ENCODE peak calls at places on chromosomes 6 and 20, in five cellular contexts. I, W, R, G and X are unnamed samples.

GRCh38 chr6:26195924-26196845 is 109.0 kb downstream of the HFE start:
- DNase-seq in I (peak), W (no peak), R (no peak), G (peak), X (peak)

GRCh38 chr6:129875610-129876515 is 14.7 kb upstream of the TMEM244 start:
- DNase-seq in I (no peak), W (no peak), R (no peak), G (peak), X (no peak)

GRCh38 chr6:32173051-32173727 is 2.7 kb downstream of the AGPAT1 start:
- DNase-seq in I (no peak), W (no peak), R (no peak), G (no peak), X (no peak)

GRCh38 chr6:28885149-28885738 is 38.5 kb downstream of the TRIM27 start:
- DNase-seq in I (no peak), W (no peak), R (no peak), G (no peak), X (no peak)

GRCh38 chr6:137866200-137866913 is 702 bp upstream of the TNFAIP3 start:
- DNase-seq in I (peak), W (peak), R (no peak), G (no peak), X (no peak)

GRCh38 chr6:145569140-145569539 is 166.2 kb downstream of the EPM2A start:
- DNase-seq in I (no peak), W (no peak), R (peak), G (peak), X (no peak)

GRCh38 chr6:40640591-40641293 is 53.6 kb upstream of the LRFN2 start:
- DNase-seq in I (peak), W (no peak), R (no peak), G (no peak), X (no peak)

GRCh38 chr6:21536280-21536766 is 57.2 kb upstream of the SOX4 start:
- DNase-seq in I (no peak), W (no peak), R (no peak), G (no peak), X (no peak)

GRCh38 chr6:2183235-2183634 is 62.2 kb downstream of the GMDS start:
- DNase-seq in I (no peak), W (no peak), R (no peak), G (no peak), X (no peak)

GRCh38 chr6:112233864-112234263 is 20.5 kb downstream of the LAMA4 start:
- DNase-seq in I (no peak), W (no peak), R (peak), G (peak), X (peak)

GRCh38 chr20:23021941-23022340 is 13.2 kb upstream of the SSTR4 start:
- DNase-seq in I (no peak), W (no peak), R (no peak), G (peak), X (no peak)

GRCh38 chr6:123829302-123829953 is 25.8 kb downstream of the NKAIN2 start:
- DNase-seq in I (no peak), W (no peak), R (peak), G (peak), X (no peak)

GRCh38 chr6:31007694-31008093 is 2.6 kb upstream of the MUC22 start:
- DNase-seq in I (no peak), W (no peak), R (peak), G (peak), X (peak)

GRCh38 chr6:103983860-103984259 is 875.9 kb downstream of the HACE1 start:
- DNase-seq in I (no peak), W (no peak), R (peak), G (no peak), X (no peak)

GRCh38 chr6:138970856-138971425 is 17.1 kb downstream of the REPS1 start:
- DNase-seq in I (no peak), W (no peak), R (peak), G (peak), X (peak)

GRCh38 chr20:57666834-57667157 is 43.0 kb downstream of the PMEPA1 start:
- DNase-seq in I (no peak), W (no peak), R (no peak), G (no peak), X (no peak)

GRCh38 chr6:1387632-1388031 is 1.7 kb upstream of the FOXF2 start:
- DNase-seq in I (no peak), W (no peak), R (no peak), G (no peak), X (no peak)

GRCh38 chr6:36938536-36938935 is 16.0 kb upstream of the PI16 start:
- DNase-seq in I (no peak), W (no peak), R (peak), G (peak), X (peak)

GRCh38 chr6:170480045-170480714 is 72.9 kb downstream of the PSMB1 start:
- DNase-seq in I (no peak), W (no peak), R (peak), G (peak), X (peak)

GRCh38 chr6:150831577-150831976 is 33.9 kb upstream of the MTHFD1L start:
- DNase-seq in I (no peak), W (no peak), R (no peak), G (no peak), X (no peak)

GRCh38 chr6:160668589-160668988 is 4.5 kb upstream of the LPA start:
- DNase-seq in I (no peak), W (no peak), R (no peak), G (no peak), X (no peak)

GRCh38 chr6:16841241-16841640 is 80.0 kb upstream of the ATXN1 start:
- DNase-seq in I (no peak), W (no peak), R (no peak), G (peak), X (no peak)

GRCh38 chr6:44263357-44264100 is 1.8 kb downstream of the NFKBIE start:
- DNase-seq in I (no peak), W (peak), R (peak), G (peak), X (no peak)

GRCh38 chr20:1813101-1813529 is 82.1 kb upstream of the SIRPA start:
- DNase-seq in I (no peak), W (no peak), R (peak), G (peak), X (peak)

GRCh38 chr6:27605401-27606342 is 132.8 kb upstream of the ZNF184 start:
- DNase-seq in I (peak), W (peak), R (peak), G (peak), X (peak)

GRCh38 chr6:3355358-3356055 is 96.8 kb downstream of the PSMG4 start:
- DNase-seq in I (no peak), W (no peak), R (no peak), G (no peak), X (no peak)

GRCh38 chr20:46468508-46468907 is 44.9 kb downstream of the ZNF334 start:
- DNase-seq in I (no peak), W (no peak), R (no peak), G (no peak), X (no peak)
- TF ChIP-seq CTCF in I (no peak), W (no peak), R (no peak), G (no peak), X (no peak)

GRCh38 chr6:34791842-34792604 is at the start of gene BLTP3A:
- DNase-seq in I (peak), W (peak), R (peak), G (peak), X (peak)
- TF ChIP-seq CTCF in I (no peak), W (peak), R (no peak), G (peak), X (no peak)

DNA sequence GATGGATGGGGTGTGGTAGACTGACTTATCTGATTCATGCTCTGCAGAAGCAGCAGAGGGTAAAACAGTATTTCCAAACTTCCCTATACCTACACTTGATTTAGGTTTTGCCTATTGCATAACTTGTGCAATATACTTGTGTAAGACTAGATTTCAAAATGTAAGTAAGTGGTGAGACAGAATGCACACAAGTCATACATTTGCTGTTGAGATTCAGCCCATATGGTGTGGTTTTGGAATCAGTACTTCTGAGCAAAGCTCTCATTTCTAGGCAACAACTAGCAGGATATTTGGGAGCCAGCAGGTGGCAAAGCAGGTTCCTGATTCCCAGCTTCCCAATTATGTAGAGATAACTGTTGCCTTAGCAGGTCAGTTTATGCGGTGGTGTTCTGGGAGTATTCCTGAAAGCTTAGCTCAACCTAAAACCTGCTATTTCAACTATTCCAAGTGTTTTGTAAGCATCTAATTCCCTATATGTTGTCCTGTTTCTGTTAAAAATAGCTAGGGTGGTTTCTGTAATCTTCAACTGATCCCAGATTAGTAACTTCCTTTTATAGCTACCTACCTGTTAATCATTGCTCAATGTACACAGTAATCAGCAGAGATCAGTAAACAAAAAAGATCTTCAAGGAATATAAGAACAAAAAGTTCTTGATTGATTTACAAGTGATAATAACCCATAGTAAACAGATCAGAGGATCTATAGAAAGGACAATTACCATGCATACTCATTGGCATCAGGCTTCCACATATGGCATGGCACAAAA is 8.5 kb upstream of the FABP7 start:
- DNase-seq in I (no peak), W (no peak), R (no peak), G (no peak), X (no peak)
- TF ChIP-seq CTCF in I (no peak), W (no peak), R (no peak), G (no peak), X (no peak)

GRCh38 chr6:33490198-33490597 is 35.8 kb downstream of the ZBTB9 start:
- DNase-seq in I (no peak), W (no peak), R (no peak), G (no peak), X (no peak)
- TF ChIP-seq CTCF in I (no peak), W (no peak), R (no peak), G (no peak), X (no peak)

GRCh38 chr20:25529295-25529951 is 55.9 kb downstream of the NINL start:
- DNase-seq in I (no peak), W (no peak), R (no peak), G (no peak), X (no peak)

GRCh38 chr20:25532971-25533391 is 52.4 kb downstream of the NINL start:
- DNase-seq in I (no peak), W (no peak), R (no peak), G (no peak), X (no peak)

GRCh38 chr20:25533920-25534700 is 51.2 kb downstream of the NINL start:
- DNase-seq in I (no peak), W (no peak), R (no peak), G (no peak), X (no peak)

GRCh38 chr20:25534845-25535244 is 50.5 kb downstream of the NINL start:
- DNase-seq in I (no peak), W (no peak), R (no peak), G (no peak), X (no peak)

DNA sequence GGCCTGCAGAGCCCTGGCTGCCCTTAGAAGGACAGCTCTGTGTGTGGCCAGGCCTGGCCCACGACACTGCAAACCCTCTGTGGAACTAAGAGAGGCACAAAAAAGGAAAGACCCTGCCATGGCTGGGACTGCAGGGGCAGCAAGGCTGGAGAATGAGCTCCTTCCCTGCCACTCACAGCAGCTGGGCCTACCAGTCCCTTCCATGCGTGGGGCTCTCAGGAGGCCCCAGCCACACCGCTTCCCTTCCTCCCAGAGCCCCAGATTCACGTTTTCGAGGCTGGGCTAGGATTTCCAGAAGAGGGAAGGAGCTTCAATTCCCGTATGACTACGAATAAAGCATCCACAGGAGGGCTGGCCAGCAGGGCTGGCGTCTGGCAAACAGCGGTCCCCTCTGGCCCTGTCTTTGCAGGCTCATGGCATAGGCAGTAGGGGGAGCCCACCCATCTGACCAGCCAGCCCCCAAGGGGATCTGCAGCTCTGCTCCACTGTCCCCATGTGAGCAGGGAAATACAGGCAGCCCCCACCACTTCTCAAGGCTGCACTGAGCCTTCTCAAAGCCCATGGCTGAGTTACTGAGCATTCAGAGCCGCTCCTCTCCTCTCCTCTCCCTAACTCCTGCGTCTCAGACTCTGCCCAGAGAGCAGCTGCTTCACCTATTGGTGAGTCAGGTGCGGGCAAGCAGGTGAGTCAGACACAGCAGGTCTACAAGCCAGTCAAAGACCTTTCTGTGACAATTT is 53.1 kb downstream of the NINL start:
- DNase-seq in I (peak), W (no peak), R (no peak), G (no peak), X (no peak)
- TF ChIP-seq CTCF in I (no peak), W (no peak), R (peak), G (no peak), X (peak)

GRCh38 chr6:124964084-124964763 is 2.0 kb downstream of the RNF217 start:
- DNase-seq in I (no peak), W (no peak), R (no peak), G (peak), X (peak)
- TF ChIP-seq CTCF in I (no peak), W (no peak), R (no peak), G (no peak), X (no peak)

GRCh38 chr20:44247676-44248419 is 740 bp downstream of the GDAP1L1 start:
- DNase-seq in I (peak), W (peak), R (peak), G (peak), X (peak)
- TF ChIP-seq CTCF in I (peak), W (no peak), R (peak), G (peak), X (peak)

DNA sequence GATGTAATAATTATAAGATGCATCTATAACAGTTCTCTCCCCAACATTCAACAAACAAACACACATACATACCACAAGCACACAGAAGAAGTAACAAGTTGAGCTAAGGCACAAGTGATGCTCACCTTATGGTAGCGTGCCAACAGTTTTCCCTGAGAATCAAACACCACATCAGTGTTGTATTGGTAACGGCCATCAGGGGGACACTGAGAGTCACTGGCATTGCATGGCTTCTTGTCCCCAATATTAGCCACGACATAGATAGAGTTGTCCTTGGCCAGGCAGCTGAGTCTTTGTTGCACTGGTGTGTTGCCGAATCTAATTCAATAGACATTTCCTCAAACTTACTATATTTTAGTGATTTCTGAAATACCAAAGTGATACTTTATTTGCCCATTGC is 14.8 kb upstream of the VNN1 start:
- DNase-seq in I (no peak), W (no peak), R (no peak), G (no peak), X (no peak)
- TF ChIP-seq CTCF in I (peak), W (no peak), R (no peak), G (no peak), X (peak)

DNA sequence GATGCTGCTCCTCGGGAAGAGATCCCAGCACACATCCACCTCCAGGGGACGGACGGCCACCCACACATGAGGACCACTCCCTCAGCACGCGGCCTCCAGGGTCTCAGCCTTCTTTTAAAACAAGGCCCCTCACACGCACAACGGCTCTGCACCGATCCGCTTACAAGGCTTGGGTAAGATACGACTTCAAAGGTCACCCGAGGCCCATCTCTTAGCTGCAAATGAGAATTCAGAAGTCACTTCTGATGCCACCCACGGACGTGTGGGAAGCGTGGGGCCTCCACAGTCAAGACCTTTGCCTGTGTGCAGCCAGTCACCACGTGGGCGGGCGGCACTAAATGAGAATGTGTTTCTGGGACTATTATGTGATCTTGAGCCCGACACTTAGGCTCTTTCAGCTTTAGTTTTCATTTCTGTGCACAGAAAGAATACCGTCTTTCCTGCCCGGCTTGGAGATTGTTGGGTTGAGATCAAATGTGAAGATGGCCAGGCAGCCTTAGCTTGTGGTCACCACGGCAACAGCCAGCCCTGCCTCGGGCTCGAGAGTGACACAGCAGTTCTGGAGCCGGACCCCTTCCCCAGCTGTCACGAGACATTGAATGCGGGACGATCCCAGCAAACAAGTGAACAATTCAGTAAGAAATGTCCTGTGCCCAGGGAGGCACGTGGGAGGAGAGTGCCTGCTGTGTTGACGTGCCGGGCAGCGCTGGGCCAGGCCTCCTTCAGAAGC is 91.6 kb downstream of the RAMACL start:
- DNase-seq in I (peak), W (no peak), R (no peak), G (no peak), X (no peak)
- TF ChIP-seq CTCF in I (no peak), W (no peak), R (no peak), G (no peak), X (no peak)